ENCODE peak calls at places on chromosomes 16 and 17, in four cellular contexts. D, B, O and Q are unnamed samples.

GRCh38 chr17:53409588-53409987 is 413.1 kb upstream of the KIF2B start:
- DNase-seq in D (no peak), B (no peak), O (no peak), Q (no peak)

GRCh38 chr16:85610446-85611204 is 2.5 kb upstream of the GSE1 start:
- DNase-seq in D (peak), B (peak), O (peak), Q (peak)

GRCh38 chr16:84527486-84528269 is 23.2 kb upstream of the MEAK7 start:
- DNase-seq in D (no peak), B (no peak), O (no peak), Q (no peak)

GRCh38 chr16:53219795-53220194 is 165.0 kb downstream of the CHD9 start:
- DNase-seq in D (no peak), B (no peak), O (no peak), Q (no peak)

GRCh38 chr17:76239538-76240274 is 587 bp downstream of the RNF157 start:
- DNase-seq in D (no peak), B (peak), O (no peak), Q (peak)

GRCh38 chr16:49576173-49576494 is 202.5 kb downstream of the C16orf78 start:
- DNase-seq in D (no peak), B (no peak), O (no peak), Q (no peak)

GRCh38 chr17:37796081-37796480 is 51.2 kb upstream of the HNF1B start:
- DNase-seq in D (no peak), B (no peak), O (no peak), Q (no peak)

GRCh38 chr17:29972277-29972676 is 30.8 kb downstream of the EFCAB5 start:
- DNase-seq in D (no peak), B (no peak), O (no peak), Q (no peak)

GRCh38 chr17:45270828-45271418 is 9.0 kb upstream of the SPATA32 start:
- DNase-seq in D (peak), B (no peak), O (no peak), Q (no peak)

GRCh38 chr17:33106525-33107162 is 115.0 kb downstream of the SPACA3 start:
- DNase-seq in D (no peak), B (no peak), O (no peak), Q (no peak)

GRCh38 chr17:62188713-62189112 is 123.6 kb upstream of the MED13 start:
- DNase-seq in D (no peak), B (no peak), O (no peak), Q (peak)

GRCh38 chr16:58499615-58500328 is at the start of gene NDRG4:
- DNase-seq in D (no peak), B (peak), O (no peak), Q (no peak)

GRCh38 chr16:74216319-74216718 is 80.3 kb upstream of the PSMD7 start:
- DNase-seq in D (no peak), B (no peak), O (no peak), Q (no peak)

GRCh38 chr16:89363621-89364393 is 126.6 kb downstream of the ANKRD11 start:
- DNase-seq in D (no peak), B (no peak), O (no peak), Q (peak)

GRCh38 chr17:10657123-10657522 is at the start of gene MYH3:
- DNase-seq in D (no peak), B (no peak), O (no peak), Q (no peak)

GRCh38 chr16:78925071-78925714 is 675.3 kb downstream of the MAF start:
- DNase-seq in D (peak), B (no peak), O (peak), Q (peak)

GRCh38 chr17:74430706-74431567 is 951 bp upstream of the GPRC5C start:
- DNase-seq in D (peak), B (peak), O (peak), Q (peak)

GRCh38 chr17:74431568-74432483 is at the start of gene GPRC5C:
- DNase-seq in D (peak), B (peak), O (peak), Q (peak)

GRCh38 chr17:74435775-74436359 is 4.0 kb downstream of the GPRC5C start:
- DNase-seq in D (no peak), B (no peak), O (no peak), Q (no peak)

GRCh38 chr17:74432484-74433391 is 850 bp downstream of the GPRC5C start:
- DNase-seq in D (no peak), B (no peak), O (no peak), Q (no peak)

DNA sequence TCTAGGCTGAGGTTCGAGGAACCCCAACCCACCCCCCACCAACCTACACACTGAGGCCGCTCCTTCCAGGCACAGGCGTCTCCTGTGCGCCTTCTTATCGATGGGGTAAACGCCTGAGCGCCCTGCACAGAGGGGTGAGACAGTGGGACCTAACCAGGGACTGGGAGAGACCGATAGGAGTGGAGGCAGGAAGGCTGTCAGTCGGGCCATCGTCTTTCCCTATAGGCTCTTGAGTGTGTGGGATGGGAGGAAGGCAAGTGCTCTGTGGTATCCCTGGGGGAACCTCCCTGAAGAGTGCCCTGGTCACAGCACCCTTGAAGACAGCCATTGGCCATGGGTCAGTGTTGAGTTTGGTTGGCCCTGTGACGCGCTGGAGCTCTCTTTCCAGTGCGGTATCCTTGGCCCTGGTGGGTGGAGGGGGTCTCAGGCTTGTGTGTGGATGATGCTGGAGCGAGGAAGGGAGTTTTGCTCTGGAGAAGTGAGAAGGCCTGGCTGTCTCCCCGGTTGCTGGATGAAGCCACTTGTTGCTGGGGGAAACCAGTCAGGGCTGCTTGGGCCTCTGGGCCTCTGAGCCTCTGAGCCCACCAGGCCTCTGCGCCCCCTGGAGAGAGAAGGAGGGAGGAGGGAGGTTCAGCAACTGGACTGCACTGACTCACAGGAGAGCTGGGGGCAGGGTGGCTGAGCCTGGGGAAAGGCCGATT is 1.7 kb downstream of the GPRC5C start:
- DNase-seq in D (no peak), B (no peak), O (no peak), Q (no peak)
- H3K4me3 ChIP-seq in D (peak), B (no peak), O (peak), Q (no peak)

GRCh38 chr17:58679263-58680037 is 12.4 kb downstream of the TEX14 start:
- DNase-seq in D (no peak), B (no peak), O (no peak), Q (no peak)
- TF ChIP-seq POLR2A in D (no peak), B (no peak), O (no peak), Q (no peak)

GRCh38 chr16:56669005-56669839 is at the start of gene MT1H:
- DNase-seq in D (peak), B (no peak), O (no peak), Q (no peak)
- H3K4me3 ChIP-seq in D (peak), B (no peak), O (no peak), Q (no peak)

GRCh38 chr16:21987498-21987897 is 13.4 kb downstream of the PDZD9 start:
- DNase-seq in D (no peak), B (no peak), O (no peak), Q (no peak)
- TF ChIP-seq POLR2A in D (no peak), B (no peak), O (no peak), Q (no peak)

GRCh38 chr17:74860999-74861553 is 1.4 kb upstream of the GRIN2C start:
- DNase-seq in D (no peak), B (no peak), O (no peak), Q (no peak)
- H3K4me3 ChIP-seq in D (no peak), B (no peak), O (peak), Q (no peak)

DNA sequence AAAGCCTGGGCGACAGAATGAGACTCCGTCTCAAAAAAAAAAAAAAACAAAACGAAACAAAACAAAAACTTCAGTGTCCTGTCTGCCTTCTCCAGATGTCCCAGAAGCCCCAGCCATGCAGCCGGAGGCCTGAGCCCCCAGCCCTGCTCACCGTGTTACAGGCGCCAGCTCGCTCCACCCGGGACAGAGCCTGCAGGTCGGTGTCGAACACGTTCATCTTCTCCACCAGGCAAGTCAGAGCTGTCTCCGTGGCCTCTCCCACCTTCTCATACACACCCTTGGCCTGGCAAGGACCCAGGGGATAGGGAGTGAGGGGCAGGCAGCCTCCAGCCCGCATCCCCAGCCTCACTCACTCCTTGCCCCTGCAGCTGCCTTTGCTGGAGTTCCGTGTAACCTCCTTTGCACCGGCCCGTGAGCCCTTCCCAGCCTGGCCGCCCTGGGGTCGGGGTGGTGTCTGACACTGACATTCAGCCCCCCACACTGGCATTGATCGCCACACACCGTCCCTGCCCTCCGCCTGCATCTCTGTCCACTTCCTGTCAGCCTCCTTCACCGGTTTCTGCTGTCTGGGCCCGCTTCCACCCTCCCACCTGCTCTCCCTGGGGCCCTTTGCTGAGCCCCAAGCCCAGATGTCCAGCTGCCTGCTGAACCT is 20.9 kb downstream of the ATP2A3 start:
- DNase-seq in D (no peak), B (no peak), O (no peak), Q (no peak)
- TF ChIP-seq POLR2A in D (no peak), B (no peak), O (no peak), Q (no peak)

DNA sequence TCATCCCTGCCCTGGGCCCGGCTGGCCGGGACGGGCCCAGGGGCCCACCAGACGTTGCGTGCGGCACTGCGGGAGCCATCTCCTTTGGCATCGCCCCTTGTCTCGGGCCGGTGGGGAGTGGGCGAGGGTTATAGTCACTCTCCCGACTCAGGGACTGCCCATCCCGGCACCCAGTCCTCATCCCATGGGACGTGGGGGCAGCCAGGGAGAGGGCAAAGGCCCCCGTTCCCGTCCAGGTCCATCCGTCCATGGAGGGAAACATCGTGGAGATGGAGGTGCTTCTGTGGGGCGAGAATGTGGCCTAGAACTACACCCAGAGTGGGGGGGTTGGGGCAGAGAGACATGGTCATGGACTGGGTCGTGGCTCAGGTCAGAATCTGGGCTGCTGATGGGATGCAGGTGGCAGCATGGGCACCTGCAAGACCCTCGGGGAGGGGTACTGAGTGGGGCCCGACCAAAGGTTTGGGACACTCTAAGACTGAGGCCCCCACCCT is 2.4 kb upstream of the WDR90 start:
- DNase-seq in D (no peak), B (no peak), O (no peak), Q (no peak)
- H3K4me3 ChIP-seq in D (peak), B (no peak), O (no peak), Q (no peak)

GRCh38 chr16:19809693-19810092 is 75.0 kb downstream of the GPRC5B start:
- DNase-seq in D (no peak), B (peak), O (no peak), Q (no peak)

GRCh38 chr16:19808061-19808621 is 76.5 kb downstream of the GPRC5B start:
- DNase-seq in D (no peak), B (peak), O (no peak), Q (no peak)

GRCh38 chr16:19812986-19813385 is 71.7 kb downstream of the GPRC5B start:
- DNase-seq in D (no peak), B (no peak), O (no peak), Q (no peak)

GRCh38 chr16:19809121-19809635 is 75.5 kb downstream of the GPRC5B start:
- DNase-seq in D (no peak), B (peak), O (no peak), Q (no peak)

DNA sequence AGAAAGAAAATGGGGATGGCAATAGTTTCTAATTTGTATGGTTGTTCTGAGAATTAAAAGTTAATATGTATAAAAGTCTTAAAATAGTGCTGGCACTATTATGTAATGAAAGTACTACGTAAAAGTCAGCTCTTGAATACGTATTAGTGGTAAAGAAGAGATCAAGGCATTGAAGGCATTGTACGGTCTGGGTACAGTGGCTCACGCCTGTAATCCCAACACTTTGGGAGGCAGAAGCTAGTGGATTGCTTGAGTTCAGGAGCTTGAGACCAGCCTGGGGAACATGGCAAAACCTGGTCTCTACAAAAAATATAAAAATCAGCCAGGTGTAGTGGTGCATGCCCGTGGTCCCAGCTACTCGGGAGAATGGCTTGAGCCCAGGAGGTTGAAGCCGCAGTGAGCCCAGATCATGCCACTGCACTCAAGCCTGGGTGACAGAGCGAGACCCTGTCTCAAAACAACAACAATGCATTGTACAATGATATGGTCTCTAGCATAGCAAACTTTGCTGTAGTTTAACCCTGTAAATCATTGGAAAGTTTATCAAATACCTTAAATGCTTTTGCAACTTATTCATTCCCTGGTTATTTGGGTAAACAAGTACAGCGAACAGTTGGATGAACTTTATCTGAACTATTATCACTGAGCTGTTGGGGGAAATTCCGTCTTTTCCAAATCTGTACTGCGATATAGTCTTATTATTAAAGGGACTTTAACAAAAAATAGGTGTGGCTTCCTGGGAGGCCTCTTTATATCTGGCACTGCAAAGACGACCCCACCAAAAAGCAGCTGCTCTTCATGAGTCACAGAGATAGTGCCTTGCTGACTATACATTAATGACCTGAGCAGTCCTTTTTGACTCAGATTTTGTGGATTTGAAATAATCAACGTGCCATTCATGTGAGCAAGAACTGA is 73.6 kb downstream of the GPRC5B start:
- DNase-seq in D (no peak), B (peak), O (no peak), Q (no peak)
- TF ChIP-seq POLR2A in D (no peak), B (no peak), O (no peak), Q (no peak)

GRCh38 chr17:74453665-74454196 is 12.7 kb upstream of the CD300A start:
- DNase-seq in D (no peak), B (no peak), O (no peak), Q (no peak)
- H3K4me3 ChIP-seq in D (peak), B (peak), O (peak), Q (no peak)